ENCODE peak calls at places on chromosomes 16 and 17, in seven cellular contexts. One of them, this sample, is unnamed. For H3K36me3, the result is how much of the 10 kb centered on the place peaks cover.

GRCh38 chr17:78544876-78545755 is 32.1 kb downstream of the DNAH17 start:
- DNase-seq in suprapubic skin: no peak
- DNase-seq in tibial nerve: no peak
- DNase-seq in endothelial cell of umbilical vein: no peak
- DNase-seq in sigmoid colon: no peak
- DNase-seq in cardiac muscle cell: no peak
- DNase-seq in ascending aorta: no peak
- DNase-seq in this sample: no peak

GRCh38 chr17:41615454-41615853 is 2.9 kb upstream of the KRT16 start:
- DNase-seq in ascending aorta: no peak
- DNase-seq in endothelial cell of umbilical vein: no peak
- DNase-seq in suprapubic skin: peak
- DNase-seq in sigmoid colon: peak
- DNase-seq in cardiac muscle cell: no peak
- DNase-seq in tibial nerve: no peak
- DNase-seq in this sample: no peak

GRCh38 chr17:45823598-45823997 is 21.1 kb upstream of the SPPL2C start:
- DNase-seq in endothelial cell of umbilical vein: no peak
- DNase-seq in ascending aorta: no peak
- DNase-seq in cardiac muscle cell: no peak
- DNase-seq in suprapubic skin: no peak
- DNase-seq in sigmoid colon: no peak
- DNase-seq in tibial nerve: no peak
- DNase-seq in this sample: no peak

GRCh38 chr16:9821331-9821730 is 360.9 kb downstream of the GRIN2A start:
- DNase-seq in sigmoid colon: no peak
- DNase-seq in suprapubic skin: no peak
- DNase-seq in tibial nerve: no peak
- DNase-seq in endothelial cell of umbilical vein: no peak
- DNase-seq in ascending aorta: no peak
- DNase-seq in cardiac muscle cell: no peak
- DNase-seq in this sample: no peak

GRCh38 chr17:57455063-57455914 is 199.0 kb downstream of the MSI2 start:
- DNase-seq in sigmoid colon: no peak
- DNase-seq in suprapubic skin: no peak
- DNase-seq in tibial nerve: no peak
- DNase-seq in ascending aorta: no peak
- DNase-seq in endothelial cell of umbilical vein: no peak
- DNase-seq in cardiac muscle cell: peak
- DNase-seq in this sample: no peak

GRCh38 chr17:77709594-77709993 is 248.9 kb upstream of the TNRC6C start:
- DNase-seq in tibial nerve: no peak
- DNase-seq in ascending aorta: peak
- DNase-seq in cardiac muscle cell: no peak
- DNase-seq in endothelial cell of umbilical vein: no peak
- DNase-seq in sigmoid colon: no peak
- DNase-seq in suprapubic skin: no peak
- DNase-seq in this sample: no peak

GRCh38 chr17:21166599-21167265 is 40.0 kb downstream of the DHRS7B start:
- DNase-seq in sigmoid colon: no peak
- DNase-seq in tibial nerve: no peak
- DNase-seq in ascending aorta: no peak
- DNase-seq in cardiac muscle cell: peak
- DNase-seq in endothelial cell of umbilical vein: no peak
- DNase-seq in suprapubic skin: no peak
- DNase-seq in this sample: no peak

GRCh38 chr17:40306395-40306794 is 2.6 kb upstream of the RARA start:
- DNase-seq in tibial nerve: no peak
- DNase-seq in endothelial cell of umbilical vein: no peak
- DNase-seq in sigmoid colon: no peak
- DNase-seq in suprapubic skin: no peak
- DNase-seq in ascending aorta: no peak
- DNase-seq in cardiac muscle cell: no peak
- DNase-seq in this sample: no peak

GRCh38 chr17:15255713-15256454 is 9.2 kb downstream of the PMP22 start:
- DNase-seq in suprapubic skin: no peak
- DNase-seq in endothelial cell of umbilical vein: no peak
- DNase-seq in cardiac muscle cell: peak
- DNase-seq in ascending aorta: no peak
- DNase-seq in tibial nerve: no peak
- DNase-seq in sigmoid colon: no peak
- DNase-seq in this sample: no peak

GRCh38 chr17:81396722-81397313 is 1.6 kb downstream of the BAHCC1 start:
- DNase-seq in ascending aorta: no peak
- DNase-seq in sigmoid colon: no peak
- DNase-seq in tibial nerve: no peak
- DNase-seq in endothelial cell of umbilical vein: peak
- DNase-seq in cardiac muscle cell: peak
- DNase-seq in suprapubic skin: no peak
- DNase-seq in this sample: peak
- H3K27ac ChIP-seq in ascending aorta: peak
- H3K27ac ChIP-seq in sigmoid colon: peak
- H3K27ac ChIP-seq in tibial nerve: peak
- H3K27ac ChIP-seq in endothelial cell of umbilical vein: peak
- H3K27ac ChIP-seq in cardiac muscle cell: peak
- H3K27ac ChIP-seq in suprapubic skin: peak
- H3K27ac ChIP-seq in this sample: peak

GRCh38 chr16:89620406-89620841 is 7.0 kb downstream of the DPEP1 start:
- DNase-seq in sigmoid colon: no peak
- DNase-seq in endothelial cell of umbilical vein: no peak
- DNase-seq in tibial nerve: no peak
- DNase-seq in cardiac muscle cell: peak
- DNase-seq in ascending aorta: no peak
- DNase-seq in suprapubic skin: no peak
- DNase-seq in this sample: no peak
- H3K36me3 ChIP-seq in sigmoid colon: under half
- H3K36me3 ChIP-seq in endothelial cell of umbilical vein: under half
- H3K36me3 ChIP-seq in tibial nerve: under half
- H3K36me3 ChIP-seq in cardiac muscle cell: under half
- H3K36me3 ChIP-seq in ascending aorta: under half
- H3K36me3 ChIP-seq in suprapubic skin: under half
- H3K36me3 ChIP-seq in this sample: under half

DNA sequence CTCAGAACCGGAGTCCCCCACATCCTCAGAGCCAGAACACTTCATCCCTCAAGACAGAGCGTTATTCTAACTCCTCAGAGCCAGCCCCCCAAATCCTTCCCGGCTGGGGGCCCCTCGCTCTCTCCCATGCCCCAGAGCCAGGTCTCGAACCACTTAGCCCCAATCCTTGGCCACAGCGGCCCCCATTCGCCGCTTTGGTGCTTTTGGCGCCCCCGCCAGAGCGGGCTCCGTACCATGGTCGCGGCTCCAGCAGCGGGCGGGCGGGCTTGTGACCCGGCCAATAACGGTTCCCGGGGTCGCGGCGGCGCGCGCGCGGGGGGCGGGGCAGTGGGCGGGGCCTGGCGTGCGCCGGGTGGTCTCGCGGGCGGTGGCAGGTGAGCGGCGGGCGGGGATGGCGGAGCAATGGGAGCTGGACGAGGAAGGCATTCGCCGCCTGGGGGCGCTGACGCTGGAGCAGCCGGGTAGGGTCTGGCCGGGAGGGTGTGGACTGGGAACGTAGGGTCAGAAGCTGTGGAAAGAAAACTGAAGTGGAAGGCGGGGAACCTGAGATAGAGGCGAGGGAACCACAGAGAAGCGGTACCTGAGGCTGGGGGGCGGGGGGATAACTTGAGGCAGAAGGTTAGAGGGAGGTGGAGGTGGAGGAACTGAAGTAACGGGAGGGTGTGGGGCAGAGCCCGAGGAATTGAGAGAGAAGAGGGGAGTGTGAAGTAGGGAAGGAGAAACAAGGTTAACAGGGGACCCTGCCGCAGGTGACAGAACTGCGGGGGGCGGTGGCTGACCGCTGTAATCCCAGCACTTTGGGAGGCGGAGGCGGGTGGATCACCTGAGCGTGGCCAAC is at the start of the genes KCTD19 and LRRC36:
- DNase-seq in sigmoid colon: peak
- DNase-seq in tibial nerve: peak
- DNase-seq in endothelial cell of umbilical vein: peak
- DNase-seq in suprapubic skin: peak
- DNase-seq in ascending aorta: no peak
- DNase-seq in cardiac muscle cell: peak
- DNase-seq in this sample: peak
- TF ChIP-seq CTCF in sigmoid colon: peak
- TF ChIP-seq CTCF in tibial nerve: peak
- TF ChIP-seq CTCF in endothelial cell of umbilical vein: peak
- TF ChIP-seq CTCF in suprapubic skin: no peak
- TF ChIP-seq CTCF in ascending aorta: peak
- TF ChIP-seq CTCF in cardiac muscle cell: peak
- TF ChIP-seq CTCF in this sample: peak

DNA sequence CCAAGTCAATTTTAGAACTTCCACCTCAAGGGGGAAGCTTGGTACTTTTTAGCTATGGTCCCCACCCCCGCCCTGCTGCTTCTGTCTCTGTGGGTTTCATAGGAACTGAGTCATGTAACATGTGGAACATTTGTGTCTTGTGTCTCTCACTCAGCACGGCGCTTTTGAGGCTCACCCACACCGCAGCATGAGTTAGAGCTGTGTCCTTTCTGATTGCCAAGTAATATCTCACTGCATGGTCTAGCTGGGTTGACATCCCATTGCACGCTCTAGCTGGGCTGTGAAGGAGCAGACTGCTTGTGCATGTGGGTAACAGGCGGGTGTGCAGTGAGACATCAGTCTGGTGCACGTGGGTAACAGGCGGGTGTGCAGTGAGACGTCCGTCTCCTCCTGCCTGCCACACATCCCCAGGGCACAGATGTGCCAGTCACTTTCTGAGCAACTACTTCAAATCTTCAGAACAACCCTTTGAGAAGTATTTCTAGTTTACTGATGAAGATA is 26.4 kb upstream of the SLC7A5 start:
- DNase-seq in ascending aorta: no peak
- DNase-seq in cardiac muscle cell: peak
- DNase-seq in tibial nerve: no peak
- DNase-seq in sigmoid colon: no peak
- DNase-seq in suprapubic skin: no peak
- DNase-seq in endothelial cell of umbilical vein: no peak
- DNase-seq in this sample: no peak
- H3K27ac ChIP-seq in ascending aorta: no peak
- H3K27ac ChIP-seq in cardiac muscle cell: no peak
- H3K27ac ChIP-seq in tibial nerve: no peak
- H3K27ac ChIP-seq in sigmoid colon: no peak
- H3K27ac ChIP-seq in suprapubic skin: no peak
- H3K27ac ChIP-seq in endothelial cell of umbilical vein: no peak
- H3K27ac ChIP-seq in this sample: no peak

DNA sequence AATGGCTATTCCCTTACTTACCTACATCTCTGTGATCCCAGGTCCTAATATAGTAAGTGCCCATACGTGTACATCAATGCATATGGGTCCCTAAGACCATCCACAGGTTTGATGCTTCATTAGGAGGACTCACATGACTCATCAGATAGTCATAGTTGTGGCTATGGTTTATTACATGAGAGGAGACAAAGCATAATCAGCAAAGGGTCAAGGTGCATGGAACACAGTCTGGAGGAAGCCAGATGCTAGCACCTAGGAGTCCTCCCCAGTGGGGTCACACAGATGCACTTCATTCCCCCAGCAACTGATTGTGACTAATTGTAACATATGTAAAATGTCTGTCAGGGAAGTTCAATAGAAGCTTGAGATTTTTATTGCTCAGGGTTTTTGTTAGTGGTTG is 42.8 kb downstream of the PHKB start:
- DNase-seq in cardiac muscle cell: no peak
- DNase-seq in suprapubic skin: no peak
- DNase-seq in sigmoid colon: no peak
- DNase-seq in tibial nerve: no peak
- DNase-seq in endothelial cell of umbilical vein: peak
- DNase-seq in ascending aorta: no peak
- DNase-seq in this sample: no peak
- H3K36me3 ChIP-seq in cardiac muscle cell: half or more
- H3K36me3 ChIP-seq in suprapubic skin: half or more
- H3K36me3 ChIP-seq in sigmoid colon: under half
- H3K36me3 ChIP-seq in tibial nerve: under half
- H3K36me3 ChIP-seq in endothelial cell of umbilical vein: under half
- H3K36me3 ChIP-seq in ascending aorta: under half
- H3K36me3 ChIP-seq in this sample: under half

DNA sequence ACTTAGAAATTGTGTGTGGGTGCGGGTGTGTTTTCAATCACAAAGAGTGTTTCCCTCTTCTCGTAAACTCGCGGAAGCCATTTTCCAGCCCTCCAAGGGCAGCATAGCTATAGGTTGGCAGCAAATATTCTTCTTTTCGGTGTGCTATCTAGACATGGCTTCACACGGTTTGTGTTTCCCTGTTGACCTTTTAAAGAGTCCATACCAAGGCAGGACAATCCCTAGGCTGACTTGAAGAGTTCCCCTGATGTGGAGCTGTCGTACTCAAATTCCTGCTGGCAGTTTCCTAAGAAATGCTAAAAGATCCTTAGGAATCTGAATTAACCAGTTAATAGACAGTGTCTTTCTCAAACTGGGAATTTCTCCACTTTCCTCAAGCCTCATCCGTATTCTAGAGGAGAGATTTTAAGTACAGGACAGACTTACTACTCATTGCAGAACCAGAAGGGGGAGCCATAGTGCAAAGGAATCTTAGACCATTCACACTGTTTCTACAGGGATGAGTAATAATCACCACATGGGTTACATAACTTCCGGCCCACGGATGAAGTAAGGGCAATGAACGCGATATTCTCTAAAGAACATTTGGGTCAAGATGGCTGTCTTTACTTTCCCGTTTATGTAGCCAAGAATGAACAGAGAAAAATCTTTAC is 288.6 kb upstream of the ELAC2 start:
- DNase-seq in sigmoid colon: no peak
- DNase-seq in endothelial cell of umbilical vein: no peak
- DNase-seq in tibial nerve: no peak
- DNase-seq in ascending aorta: no peak
- DNase-seq in cardiac muscle cell: peak
- DNase-seq in suprapubic skin: no peak
- DNase-seq in this sample: no peak
- TF ChIP-seq CTCF in sigmoid colon: peak
- TF ChIP-seq CTCF in endothelial cell of umbilical vein: no peak
- TF ChIP-seq CTCF in tibial nerve: no peak
- TF ChIP-seq CTCF in ascending aorta: no peak
- TF ChIP-seq CTCF in cardiac muscle cell: peak
- TF ChIP-seq CTCF in suprapubic skin: peak
- TF ChIP-seq CTCF in this sample: peak

This sample was measured in adrenal gland.